ENCODE peak calls at places on chromosomes 1 and 21, in nine cellular contexts. One of them, this sample, is unnamed.

GRCh38 chr1:12021616-12022015 is 2.3 kb downstream of the MIIP start:
- DNase-seq in heart right ventricle: no peak
- DNase-seq in nephron progenitor cell: no peak
- DNase-seq in activated naive CD8-positive, alpha-beta T cell treated with anti-CD3 and anti-CD28 coated beads for 36 hours: no peak
- DNase-seq in T-helper 17 cell: no peak
- DNase-seq in ELR: no peak
- DNase-seq in spleen: no peak
- DNase-seq in CD8-positive, alpha-beta T cell: no peak
- DNase-seq in tibial artery: no peak
- DNase-seq in this sample: no peak

GRCh38 chr1:174971466-174971865 is 28.3 kb upstream of the CACYBP start:
- DNase-seq in heart right ventricle: no peak
- DNase-seq in ELR: no peak
- DNase-seq in spleen: no peak
- DNase-seq in tibial artery: no peak
- DNase-seq in activated naive CD8-positive, alpha-beta T cell treated with anti-CD3 and anti-CD28 coated beads for 36 hours: no peak
- DNase-seq in nephron progenitor cell: no peak
- DNase-seq in T-helper 17 cell: no peak
- DNase-seq in CD8-positive, alpha-beta T cell: no peak
- DNase-seq in this sample: no peak

GRCh38 chr1:231376101-231376500 is 38.0 kb downstream of the SPRTN start:
- DNase-seq in CD8-positive, alpha-beta T cell: no peak
- DNase-seq in nephron progenitor cell: no peak
- DNase-seq in spleen: no peak
- DNase-seq in T-helper 17 cell: no peak
- DNase-seq in activated naive CD8-positive, alpha-beta T cell treated with anti-CD3 and anti-CD28 coated beads for 36 hours: no peak
- DNase-seq in ELR: peak; percentile 69
- DNase-seq in tibial artery: no peak
- DNase-seq in heart right ventricle: no peak
- DNase-seq in this sample: no peak

GRCh38 chr21:39843916-39844315 is 23.3 kb upstream of the PCP4 start:
- DNase-seq in CD8-positive, alpha-beta T cell: no peak
- DNase-seq in heart right ventricle: no peak
- DNase-seq in ELR: no peak
- DNase-seq in nephron progenitor cell: no peak
- DNase-seq in activated naive CD8-positive, alpha-beta T cell treated with anti-CD3 and anti-CD28 coated beads for 36 hours: no peak
- DNase-seq in T-helper 17 cell: no peak
- DNase-seq in spleen: no peak
- DNase-seq in tibial artery: no peak
- DNase-seq in this sample: no peak

GRCh38 chr1:204400893-204401510 is 10.6 kb downstream of the PPP1R15B start:
- DNase-seq in activated naive CD8-positive, alpha-beta T cell treated with anti-CD3 and anti-CD28 coated beads for 36 hours: no peak
- DNase-seq in spleen: no peak
- DNase-seq in ELR: no peak
- DNase-seq in nephron progenitor cell: no peak
- DNase-seq in CD8-positive, alpha-beta T cell: no peak
- DNase-seq in T-helper 17 cell: no peak
- DNase-seq in tibial artery: no peak
- DNase-seq in heart right ventricle: no peak
- DNase-seq in this sample: no peak

GRCh38 chr21:41162111-41162510 is 5.8 kb upstream of the BACE2 start:
- DNase-seq in ELR: no peak
- DNase-seq in T-helper 17 cell: no peak
- DNase-seq in heart right ventricle: no peak
- DNase-seq in nephron progenitor cell: no peak
- DNase-seq in CD8-positive, alpha-beta T cell: no peak
- DNase-seq in tibial artery: no peak
- DNase-seq in spleen: no peak
- DNase-seq in activated naive CD8-positive, alpha-beta T cell treated with anti-CD3 and anti-CD28 coated beads for 36 hours: no peak
- DNase-seq in this sample: no peak

GRCh38 chr1:167165948-167166702 is 54.6 kb upstream of the POU2F1 start:
- DNase-seq in spleen: no peak
- DNase-seq in T-helper 17 cell: no peak
- DNase-seq in tibial artery: no peak
- DNase-seq in nephron progenitor cell: peak; percentile 84
- DNase-seq in CD8-positive, alpha-beta T cell: no peak
- DNase-seq in ELR: peak; percentile 19
- DNase-seq in activated naive CD8-positive, alpha-beta T cell treated with anti-CD3 and anti-CD28 coated beads for 36 hours: no peak
- DNase-seq in heart right ventricle: no peak
- DNase-seq in this sample: no peak

GRCh38 chr1:232987046-232987445 is 36.6 kb downstream of the NTPCR start:
- DNase-seq in tibial artery: no peak
- DNase-seq in CD8-positive, alpha-beta T cell: no peak
- DNase-seq in spleen: no peak
- DNase-seq in activated naive CD8-positive, alpha-beta T cell treated with anti-CD3 and anti-CD28 coated beads for 36 hours: no peak
- DNase-seq in ELR: no peak
- DNase-seq in T-helper 17 cell: no peak
- DNase-seq in nephron progenitor cell: no peak
- DNase-seq in heart right ventricle: no peak
- DNase-seq in this sample: no peak

GRCh38 chr1:171195781-171196180 is 10.7 kb downstream of the FMO2 start:
- DNase-seq in nephron progenitor cell: no peak
- DNase-seq in tibial artery: no peak
- DNase-seq in spleen: no peak
- DNase-seq in T-helper 17 cell: no peak
- DNase-seq in CD8-positive, alpha-beta T cell: no peak
- DNase-seq in ELR: no peak
- DNase-seq in heart right ventricle: no peak
- DNase-seq in activated naive CD8-positive, alpha-beta T cell treated with anti-CD3 and anti-CD28 coated beads for 36 hours: no peak
- DNase-seq in this sample: no peak

GRCh38 chr1:212415107-212415841 is 588 bp upstream of the PACC1 start:
- DNase-seq in activated naive CD8-positive, alpha-beta T cell treated with anti-CD3 and anti-CD28 coated beads for 36 hours: peak; percentile 6
- DNase-seq in CD8-positive, alpha-beta T cell: no peak
- DNase-seq in nephron progenitor cell: no peak
- DNase-seq in spleen: no peak
- DNase-seq in heart right ventricle: no peak
- DNase-seq in ELR: no peak
- DNase-seq in T-helper 17 cell: no peak
- DNase-seq in tibial artery: no peak
- DNase-seq in this sample: no peak

GRCh38 chr1:9723926-9724325 is 72.4 kb downstream of the PIK3CD start:
- DNase-seq in nephron progenitor cell: no peak
- DNase-seq in T-helper 17 cell: no peak
- DNase-seq in spleen: no peak
- DNase-seq in heart right ventricle: no peak
- DNase-seq in CD8-positive, alpha-beta T cell: no peak
- DNase-seq in ELR: no peak
- DNase-seq in activated naive CD8-positive, alpha-beta T cell treated with anti-CD3 and anti-CD28 coated beads for 36 hours: no peak
- DNase-seq in tibial artery: no peak
- DNase-seq in this sample: no peak

GRCh38 chr21:39955326-39955725 is 88.1 kb downstream of the PCP4 start:
- DNase-seq in nephron progenitor cell: no peak
- DNase-seq in spleen: no peak
- DNase-seq in T-helper 17 cell: no peak
- DNase-seq in CD8-positive, alpha-beta T cell: no peak
- DNase-seq in activated naive CD8-positive, alpha-beta T cell treated with anti-CD3 and anti-CD28 coated beads for 36 hours: no peak
- DNase-seq in heart right ventricle: no peak
- DNase-seq in tibial artery: no peak
- DNase-seq in ELR: no peak
- DNase-seq in this sample: no peak

GRCh38 chr1:111847519-111847918 is 91.8 kb downstream of the DDX20 start:
- DNase-seq in spleen: no peak
- DNase-seq in nephron progenitor cell: no peak
- DNase-seq in ELR: no peak
- DNase-seq in heart right ventricle: no peak
- DNase-seq in activated naive CD8-positive, alpha-beta T cell treated with anti-CD3 and anti-CD28 coated beads for 36 hours: no peak
- DNase-seq in CD8-positive, alpha-beta T cell: no peak
- DNase-seq in T-helper 17 cell: no peak
- DNase-seq in tibial artery: no peak
- DNase-seq in this sample: peak; percentile 65

GRCh38 chr1:235702412-235702811 is 52.8 kb upstream of the GNG4 start:
- DNase-seq in tibial artery: no peak
- DNase-seq in nephron progenitor cell: no peak
- DNase-seq in T-helper 17 cell: no peak
- DNase-seq in ELR: no peak
- DNase-seq in CD8-positive, alpha-beta T cell: no peak
- DNase-seq in activated naive CD8-positive, alpha-beta T cell treated with anti-CD3 and anti-CD28 coated beads for 36 hours: no peak
- DNase-seq in spleen: no peak
- DNase-seq in heart right ventricle: no peak
- DNase-seq in this sample: no peak

GRCh38 chr1:54109131-54110105 is 43.4 kb downstream of the CDCP2 start:
- DNase-seq in heart right ventricle: no peak
- DNase-seq in tibial artery: no peak
- DNase-seq in nephron progenitor cell: no peak
- DNase-seq in T-helper 17 cell: no peak
- DNase-seq in ELR: no peak
- DNase-seq in CD8-positive, alpha-beta T cell: no peak
- DNase-seq in activated naive CD8-positive, alpha-beta T cell treated with anti-CD3 and anti-CD28 coated beads for 36 hours: no peak
- DNase-seq in spleen: no peak
- DNase-seq in this sample: no peak

GRCh38 chr1:230148194-230148581 is 81.2 kb downstream of the GALNT2 start:
- DNase-seq in heart right ventricle: no peak
- DNase-seq in tibial artery: no peak
- DNase-seq in nephron progenitor cell: no peak
- DNase-seq in ELR: no peak
- DNase-seq in activated naive CD8-positive, alpha-beta T cell treated with anti-CD3 and anti-CD28 coated beads for 36 hours: no peak
- DNase-seq in CD8-positive, alpha-beta T cell: no peak
- DNase-seq in T-helper 17 cell: no peak
- DNase-seq in spleen: no peak
- DNase-seq in this sample: no peak

GRCh38 chr1:1206376-1207253 is at the start of gene TNFRSF18:
- DNase-seq in nephron progenitor cell: peak; percentile 65
- DNase-seq in CD8-positive, alpha-beta T cell: no peak
- DNase-seq in activated naive CD8-positive, alpha-beta T cell treated with anti-CD3 and anti-CD28 coated beads for 36 hours: peak; percentile 56
- DNase-seq in ELR: no peak
- DNase-seq in T-helper 17 cell: peak; percentile 26
- DNase-seq in tibial artery: no peak
- DNase-seq in spleen: peak; percentile 81
- DNase-seq in heart right ventricle: no peak
- DNase-seq in this sample: no peak

GRCh38 chr1:149848811-149849210 is 50.6 kb upstream of the BOLA1 start:
- DNase-seq in activated naive CD8-positive, alpha-beta T cell treated with anti-CD3 and anti-CD28 coated beads for 36 hours: no peak
- DNase-seq in heart right ventricle: peak; percentile 0
- DNase-seq in T-helper 17 cell: no peak
- DNase-seq in CD8-positive, alpha-beta T cell: no peak
- DNase-seq in nephron progenitor cell: no peak
- DNase-seq in ELR: peak; percentile 24
- DNase-seq in tibial artery: no peak
- DNase-seq in spleen: no peak
- DNase-seq in this sample: no peak

GRCh38 chr1:40096646-40096976 is 441 bp downstream of the PPT1 start:
- DNase-seq in tibial artery: no peak
- DNase-seq in heart right ventricle: no peak
- DNase-seq in ELR: no peak
- DNase-seq in nephron progenitor cell: no peak
- DNase-seq in activated naive CD8-positive, alpha-beta T cell treated with anti-CD3 and anti-CD28 coated beads for 36 hours: no peak
- DNase-seq in spleen: no peak
- DNase-seq in CD8-positive, alpha-beta T cell: no peak
- DNase-seq in T-helper 17 cell: no peak
- DNase-seq in this sample: no peak

GRCh38 chr1:105544475-105544874 is 1512.0 kb upstream of the PRMT6 start:
- DNase-seq in ELR: peak; percentile 71
- DNase-seq in nephron progenitor cell: no peak
- DNase-seq in spleen: no peak
- DNase-seq in heart right ventricle: no peak
- DNase-seq in T-helper 17 cell: no peak
- DNase-seq in activated naive CD8-positive, alpha-beta T cell treated with anti-CD3 and anti-CD28 coated beads for 36 hours: no peak
- DNase-seq in CD8-positive, alpha-beta T cell: no peak
- DNase-seq in tibial artery: no peak
- DNase-seq in this sample: no peak

GRCh38 chr1:189596197-189596596 is 881.5 kb downstream of the BRINP3 start:
- DNase-seq in tibial artery: no peak
- DNase-seq in T-helper 17 cell: no peak
- DNase-seq in nephron progenitor cell: no peak
- DNase-seq in spleen: no peak
- DNase-seq in ELR: no peak
- DNase-seq in activated naive CD8-positive, alpha-beta T cell treated with anti-CD3 and anti-CD28 coated beads for 36 hours: no peak
- DNase-seq in CD8-positive, alpha-beta T cell: no peak
- DNase-seq in heart right ventricle: no peak
- DNase-seq in this sample: no peak

GRCh38 chr1:204108312-204109141 is 35.6 kb downstream of the SOX13 start:
- DNase-seq in spleen: no peak
- DNase-seq in activated naive CD8-positive, alpha-beta T cell treated with anti-CD3 and anti-CD28 coated beads for 36 hours: no peak
- DNase-seq in T-helper 17 cell: no peak
- DNase-seq in CD8-positive, alpha-beta T cell: no peak
- DNase-seq in heart right ventricle: no peak
- DNase-seq in nephron progenitor cell: peak; percentile 30
- DNase-seq in tibial artery: no peak
- DNase-seq in ELR: no peak
- DNase-seq in this sample: no peak

GRCh38 chr1:204320413-204320812 is 39.3 kb downstream of the PLEKHA6 start:
- DNase-seq in heart right ventricle: no peak
- DNase-seq in tibial artery: no peak
- DNase-seq in spleen: no peak
- DNase-seq in ELR: peak; percentile 93
- DNase-seq in nephron progenitor cell: no peak
- DNase-seq in T-helper 17 cell: no peak
- DNase-seq in activated naive CD8-positive, alpha-beta T cell treated with anti-CD3 and anti-CD28 coated beads for 36 hours: no peak
- DNase-seq in CD8-positive, alpha-beta T cell: no peak
- DNase-seq in this sample: no peak